ENCODE peak calls at places on chromosome 3, in seven cellular contexts. L, G, N, S, U, K and C are unnamed samples.

GRCh38 chr3:195124378-195124985 is 146.5 kb downstream of the XXYLT1 start:
- DNase-seq in K (no peak), L (no peak), S (no peak), G (no peak), N (no peak), U (no peak), C (no peak)

GRCh38 chr3:74106882-74107281 is 482.1 kb upstream of the PDZRN3 start:
- DNase-seq in U (no peak), K (no peak), L (no peak), N (no peak), G (no peak), S (no peak), C (no peak)

GRCh38 chr3:177750436-177750835 is 553.2 kb upstream of the TBL1XR1 start:
- DNase-seq in G (no peak), L (no peak), K (no peak), S (no peak), N (no peak), U (no peak), C (no peak)

GRCh38 chr3:32948625-32949445 is 2.6 kb upstream of the CCR4 start:
- DNase-seq in N (no peak), G (no peak), L (no peak), U (no peak), S (no peak), K (no peak), C (no peak)

GRCh38 chr3:156491192-156491591 is 63.7 kb downstream of the SSR3 start:
- DNase-seq in N (no peak), U (no peak), G (no peak), L (no peak), K (no peak), S (no peak), C (no peak)

GRCh38 chr3:129975332-129976090 is 991 bp downstream of the TRH start:
- DNase-seq in L (no peak), U (peak), K (no peak), S (no peak), G (no peak), N (no peak), C (no peak)

GRCh38 chr3:7536510-7536909 is 675.6 kb downstream of the GRM7 start:
- DNase-seq in U (no peak), L (no peak), S (no peak), K (peak), G (no peak), N (no peak), C (no peak)

GRCh38 chr3:11077466-11077865 is 76.8 kb upstream of the HRH1 start:
- DNase-seq in G (no peak), K (no peak), L (no peak), S (peak), N (no peak), U (no peak), C (no peak)

GRCh38 chr3:21954709-21955108 is 203.7 kb upstream of the ZNF385D start:
- DNase-seq in K (no peak), N (no peak), U (no peak), S (no peak), L (no peak), G (no peak), C (no peak)

GRCh38 chr3:149971403-149972075 is 844 bp upstream of the PFN2 start:
- DNase-seq in U (peak), L (peak), S (no peak), K (peak), G (peak), N (peak), C (no peak)

GRCh38 chr3:78277793-78278192 is 1237.9 kb downstream of the ROBO2 start:
- DNase-seq in G (no peak), S (no peak), U (no peak), L (peak), N (peak), K (peak), C (no peak)

GRCh38 chr3:49906004-49906860 is 2.6 kb upstream of the MST1R start:
- DNase-seq in S (no peak), N (no peak), G (peak), U (peak), L (peak), K (no peak), C (no peak)

GRCh38 chr3:195542261-195542660 is 864 bp downstream of the PPP1R2 start:
- DNase-seq in N (no peak), U (no peak), K (no peak), L (no peak), G (no peak), S (no peak), C (no peak)